ENCODE peak calls at places on chromosomes 7 and 10, in nine cellular contexts. K is SK-N-SH, T is GM23338, Z is A549, V is HL-60, H is HepG2, E is Panc1, Q is K562, N is HCT116. B is an unnamed sample.

GRCh38 chr7:50632561-50633413 is 67.6 kb upstream of the DDC start:
- DNase-seq in Q (peak), K (peak), T (peak), H (peak), V (peak), Z (peak), E (peak), N (peak), B (no peak)

GRCh38 chr10:46525824-46526681 is 30.4 kb downstream of the GPRIN2 start:
- DNase-seq in V (no peak), H (no peak), Z (no peak), T (no peak), K (no peak), N (peak), E (no peak), Q (no peak), B (no peak)

GRCh38 chr10:35372329-35372728 is 36.0 kb downstream of the CCNY start:
- DNase-seq in K (no peak), Z (no peak), H (no peak), V (peak), E (no peak), Q (no peak), T (no peak), N (no peak), B (no peak)

GRCh38 chr7:18429547-18429946 is 66.0 kb upstream of the HDAC9 start:
- DNase-seq in V (no peak), Q (no peak), K (no peak), T (no peak), H (no peak), Z (no peak), N (no peak), E (no peak), B (no peak)

GRCh38 chr7:119026391-119026790 is 801.9 kb downstream of the ANKRD7 start:
- DNase-seq in H (no peak), K (no peak), T (no peak), N (no peak), Q (no peak), V (no peak), E (no peak), Z (no peak), B (no peak)

GRCh38 chr10:17562572-17562971 is 54.6 kb downstream of the HACD1 start:
- DNase-seq in Q (peak), H (no peak), T (peak), E (no peak), Z (no peak), K (no peak), V (no peak), N (no peak), B (no peak)

GRCh38 chr10:79382491-79382941 is 35.2 kb downstream of the PPIF start:
- DNase-seq in Q (peak), E (no peak), H (no peak), Z (no peak), N (no peak), K (no peak), V (no peak), T (no peak), B (no peak)

GRCh38 chr7:4642468-4643203 is 39.5 kb upstream of the FOXK1 start:
- DNase-seq in T (no peak), E (no peak), Q (no peak), V (no peak), Z (no peak), N (no peak), H (no peak), K (no peak), B (no peak)

GRCh38 chr10:3270597-3270996 is 98.0 kb upstream of the PITRM1 start:
- DNase-seq in H (no peak), Q (no peak), T (no peak), N (no peak), K (no peak), V (no peak), Z (no peak), E (no peak), B (no peak)

GRCh38 chr10:126060232-126060935 is 164.0 kb downstream of the FANK1 start:
- DNase-seq in K (no peak), H (no peak), T (no peak), V (no peak), E (peak), Q (no peak), Z (peak), N (no peak), B (no peak)

GRCh38 chr7:94511763-94512162 is 2.2 kb downstream of the CASD1 start:
- DNase-seq in N (no peak), E (no peak), Q (no peak), V (no peak), K (no peak), T (no peak), H (no peak), Z (no peak), B (no peak)

GRCh38 chr7:90455163-90456030 is 14.0 kb upstream of the PTTG1IP2 start:
- DNase-seq in Q (peak), H (peak), Z (peak), E (no peak), N (peak), K (peak), V (peak), T (peak), B (peak)

GRCh38 chr7:46244752-46245151 is 323.7 kb upstream of the IGFBP3 start:
- DNase-seq in H (no peak), T (no peak), V (no peak), K (no peak), Z (no peak), Q (no peak), N (no peak), E (no peak), B (no peak)

GRCh38 chr7:53426145-53426750 is 390.8 kb downstream of the POM121L12 start:
- DNase-seq in V (no peak), N (no peak), K (no peak), Q (no peak), E (no peak), T (no peak), Z (no peak), H (no peak), B (no peak)

GRCh38 chr7:22858640-22859561 is 36.3 kb upstream of the TOMM7 start:
- DNase-seq in N (peak), V (no peak), H (no peak), K (no peak), E (no peak), T (no peak), Q (peak), Z (peak), B (no peak)

GRCh38 chr7:117132385-117133120 is 179.3 kb downstream of the ST7 start:
- DNase-seq in T (no peak), N (peak), Q (no peak), K (no peak), V (no peak), Z (peak), H (no peak), E (peak), B (no peak)

GRCh38 chr7:38554586-38554985 is 76.6 kb downstream of the AMPH start:
- DNase-seq in N (no peak), K (no peak), Z (no peak), E (no peak), V (no peak), T (no peak), H (no peak), Q (no peak), B (no peak)

GRCh38 chr7:7117935-7118586 is 64.3 kb upstream of the C1GALT1 start:
- DNase-seq in Z (no peak), Q (no peak), V (no peak), K (no peak), T (no peak), E (no peak), N (no peak), H (no peak), B (no peak)

GRCh38 chr7:100891555-100891954 is 2.0 kb upstream of the UFSP1 start:
- DNase-seq in Q (no peak), N (no peak), Z (no peak), V (no peak), K (no peak), T (no peak), E (no peak), H (no peak), B (no peak)

GRCh38 chr10:25015927-25016348 is at the start of gene ENKUR:
- DNase-seq in Q (peak), N (peak), K (peak), V (peak), Z (peak), E (no peak), H (peak), T (peak), B (no peak)

GRCh38 chr7:107700570-107700969 is 39.9 kb downstream of the SLC26A4 start:
- DNase-seq in K (no peak), Z (no peak), Q (no peak), N (no peak), E (no peak), H (no peak), T (peak), V (no peak), B (no peak)

GRCh38 chr7:32533313-32534024 is 38.2 kb downstream of the AVL9 start:
- DNase-seq in N (no peak), T (no peak), Q (no peak), V (no peak), E (no peak), H (no peak), Z (no peak), K (no peak), B (no peak)
- TF ChIP-seq REST in N (no peak), T (no peak), Q (no peak), V (no peak), E (no peak), H (no peak), Z (no peak), K (no peak), B (no peak)

GRCh38 chr7:33909312-33909711 is 4.0 kb downstream of the BMPER start:
- DNase-seq in E (no peak), H (no peak), T (no peak), V (no peak), Z (no peak), K (no peak), Q (no peak), N (no peak), B (no peak)

GRCh38 chr7:33910756-33911155 is 5.4 kb downstream of the BMPER start:
- DNase-seq in V (no peak), Z (no peak), T (no peak), E (no peak), K (peak), Q (no peak), N (no peak), H (no peak), B (no peak)

GRCh38 chr7:33906697-33907096 is 1.4 kb downstream of the BMPER start:
- DNase-seq in V (no peak), N (no peak), T (no peak), Q (no peak), E (no peak), H (no peak), Z (no peak), K (no peak), B (no peak)

GRCh38 chr7:33907625-33908024 is 2.3 kb downstream of the BMPER start:
- DNase-seq in V (no peak), Z (no peak), K (no peak), Q (no peak), T (no peak), H (no peak), E (no peak), N (no peak), B (no peak)

GRCh38 chr7:33909755-33910154 is 4.4 kb downstream of the BMPER start:
- DNase-seq in E (no peak), N (no peak), Z (no peak), H (no peak), T (no peak), K (no peak), Q (no peak), V (no peak), B (no peak)
- TF ChIP-seq REST in E (no peak), N (no peak), Z (no peak), H (no peak), T (no peak), K (no peak), Q (no peak), V (no peak), B (no peak)

GRCh38 chr7:73939528-73939927 is 78.6 kb downstream of the TMEM270 start:
- DNase-seq in Q (no peak), Z (no peak), K (no peak), V (no peak), H (no peak), E (no peak), T (no peak), N (no peak), B (no peak)

GRCh38 chr7:73945022-73945421 is 83.0 kb upstream of the ELN start:
- DNase-seq in Q (no peak), E (no peak), K (no peak), N (no peak), T (no peak), Z (no peak), V (no peak), H (no peak), B (no peak)

GRCh38 chr7:73940701-73941238 is 79.8 kb downstream of the TMEM270 start:
- DNase-seq in E (no peak), K (no peak), Z (no peak), Q (no peak), H (no peak), N (no peak), V (no peak), T (no peak), B (no peak)

GRCh38 chr7:73937014-73937413 is 76.1 kb downstream of the TMEM270 start:
- DNase-seq in N (no peak), K (no peak), T (no peak), Z (no peak), E (no peak), Q (no peak), V (no peak), H (no peak), B (no peak)

DNA sequence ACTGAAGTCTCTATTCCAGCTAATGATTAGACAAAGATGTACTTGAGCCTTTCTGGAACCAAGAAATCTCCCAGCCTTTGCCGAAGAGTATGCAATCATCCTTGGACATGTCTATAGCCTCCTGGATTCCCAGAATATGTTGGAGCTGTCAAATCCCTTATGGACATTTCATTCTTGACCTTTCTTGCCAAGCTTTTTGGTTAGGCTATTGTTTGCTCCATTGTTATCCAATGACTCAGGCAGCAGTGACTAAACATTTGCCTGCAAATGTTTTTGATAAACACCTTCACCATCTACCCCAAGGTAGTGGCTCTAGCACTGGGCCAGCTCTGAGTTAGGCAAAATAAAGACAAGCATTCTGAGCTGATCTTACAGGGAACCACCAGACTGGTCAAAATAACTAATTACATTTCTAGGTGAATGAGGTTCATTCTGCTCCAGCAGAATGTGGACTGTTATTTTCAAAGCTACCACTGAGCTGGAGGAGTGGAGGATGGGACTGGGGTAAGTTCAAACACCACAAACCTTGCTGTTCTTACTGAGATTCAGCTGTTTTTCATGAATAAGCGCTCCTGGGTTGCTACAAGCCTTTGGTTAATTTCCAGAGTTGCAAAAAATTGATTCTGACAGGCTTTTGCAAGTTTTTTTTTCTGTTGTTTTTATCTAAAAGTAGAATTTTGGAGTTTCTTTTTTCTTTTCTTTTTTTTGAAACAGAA is 81.0 kb downstream of the TMEM270 start:
- DNase-seq in H (peak), T (no peak), Z (peak), V (no peak), E (peak), Q (no peak), K (no peak), N (no peak), B (no peak)
- TF ChIP-seq REST in H (no peak), T (no peak), Z (no peak), V (no peak), E (no peak), Q (no peak), K (no peak), N (no peak), B (no peak)

GRCh38 chr10:124341768-124342135 is 77.0 kb downstream of the OAT start:
- DNase-seq in K (no peak), Q (no peak), N (no peak), E (no peak), T (no peak), H (no peak), V (no peak), Z (no peak), B (peak)

GRCh38 chr10:124342821-124343170 is 75.9 kb downstream of the OAT start:
- DNase-seq in E (no peak), Q (no peak), T (no peak), N (no peak), H (no peak), K (no peak), Z (no peak), V (no peak), B (no peak)

GRCh38 chr10:124344266-124344590 is 74.5 kb downstream of the OAT start:
- DNase-seq in H (no peak), K (no peak), E (no peak), V (no peak), Q (no peak), T (no peak), N (no peak), Z (no peak), B (no peak)

GRCh38 chr10:124343351-124344265 is 75.1 kb downstream of the OAT start:
- DNase-seq in T (no peak), Z (no peak), H (no peak), N (no peak), Q (no peak), K (no peak), V (no peak), E (no peak), B (no peak)

DNA sequence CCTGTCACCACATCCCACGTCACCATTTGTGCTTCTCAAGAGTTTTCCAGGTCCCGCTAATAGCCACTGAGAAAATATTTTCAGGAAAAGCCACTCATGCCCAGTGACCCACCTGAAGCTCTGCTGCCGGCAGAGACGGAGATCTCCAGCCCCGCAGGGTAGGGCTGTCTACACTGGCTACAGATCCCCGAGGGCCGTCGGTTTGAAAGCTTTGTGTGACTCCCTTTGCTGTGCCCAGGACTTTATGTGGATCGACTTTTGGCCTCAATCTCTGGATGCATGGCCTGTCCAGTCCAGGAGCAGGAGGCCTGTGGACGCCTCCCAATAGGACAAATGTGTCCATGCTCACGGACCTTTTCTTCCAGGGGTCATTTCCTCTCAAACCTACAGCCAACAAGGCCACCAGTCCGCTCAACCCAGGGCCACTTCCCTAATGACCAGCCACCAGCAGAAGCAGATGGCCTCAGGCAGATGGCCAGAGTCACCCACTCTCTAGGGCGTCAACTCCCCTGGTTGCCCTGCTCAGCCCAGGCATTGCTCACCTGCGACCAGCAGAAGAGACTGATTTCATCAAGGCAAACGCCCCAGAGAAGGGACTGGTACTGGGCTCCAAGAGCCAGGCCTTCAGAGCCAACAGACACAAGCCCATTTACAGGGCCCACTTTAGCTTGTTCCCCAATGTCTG is 76.4 kb downstream of the OAT start:
- DNase-seq in V (no peak), Q (no peak), E (no peak), T (no peak), N (no peak), H (no peak), K (no peak), Z (no peak), B (no peak)
- TF ChIP-seq REST in V (no peak), Q (no peak), E (no peak), T (no peak), N (no peak), H (no peak), K (no peak), Z (no peak), B (no peak)

DNA sequence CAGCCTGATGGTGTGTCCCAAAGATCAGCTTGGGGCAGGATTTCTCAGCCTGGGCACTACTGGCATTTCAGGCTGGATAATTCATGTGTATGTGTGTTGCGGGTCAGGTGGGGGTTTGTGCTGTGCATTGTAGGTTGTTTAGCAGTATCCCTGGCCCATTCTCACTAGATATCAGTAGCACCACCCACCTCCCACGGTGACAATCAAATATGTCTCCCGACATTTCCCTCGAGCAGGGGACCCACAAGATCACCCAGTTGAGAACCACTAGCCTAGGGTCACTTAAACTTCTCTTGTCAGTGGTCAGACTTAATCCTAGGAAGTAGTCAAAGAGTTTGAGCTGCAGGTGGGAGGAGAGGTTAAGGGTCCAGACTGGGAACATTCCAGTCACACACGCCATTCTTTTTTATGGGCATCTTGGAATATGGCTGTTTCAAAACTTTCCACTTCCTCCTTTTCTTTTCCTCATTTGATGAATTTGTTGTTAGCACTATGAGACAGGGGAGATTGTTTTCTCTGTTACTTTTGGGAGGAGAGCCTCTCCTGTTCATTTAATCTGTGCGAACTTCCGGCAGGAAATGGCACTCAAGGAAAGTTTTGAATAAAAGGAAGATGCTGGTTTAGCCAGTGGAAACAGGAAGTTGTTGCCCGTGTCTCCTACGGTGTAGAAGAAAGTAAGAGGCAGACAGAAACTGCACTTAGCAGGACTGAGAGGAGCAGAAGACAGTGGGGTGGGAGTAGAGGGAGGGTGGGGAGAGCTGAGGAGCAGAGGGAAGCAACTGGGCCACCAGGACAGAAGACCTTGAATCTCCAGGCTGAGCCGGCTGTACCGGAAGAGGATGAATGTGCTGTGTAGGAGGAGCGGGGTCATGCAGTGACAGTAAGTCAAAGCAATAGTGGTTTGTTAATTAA is 17.6 kb upstream of the EXOC6 start:
- DNase-seq in T (no peak), Q (peak), Z (no peak), H (no peak), N (no peak), E (no peak), K (no peak), V (peak), B (no peak)
- TF ChIP-seq REST in T (no peak), Q (no peak), Z (no peak), H (no peak), N (no peak), E (no peak), K (no peak), V (no peak), B (no peak)

GRCh38 chr10:97774811-97775294 is 3.1 kb upstream of the SFRP5 start:
- DNase-seq in Q (no peak), N (no peak), E (no peak), Z (no peak), T (no peak), V (no peak), H (peak), K (no peak), B (no peak)
- TF ChIP-seq REST in Q (no peak), N (no peak), E (no peak), Z (no peak), T (no peak), V (no peak), H (no peak), K (no peak), B (no peak)

GRCh38 chr7:3214090-3214413 is 87.0 kb upstream of the SDK1 start:
- DNase-seq in K (no peak), Z (no peak), H (no peak), E (no peak), Q (no peak), T (no peak), V (no peak), N (no peak), B (no peak)

GRCh38 chr7:3215624-3216585 is 85.1 kb upstream of the SDK1 start:
- DNase-seq in T (no peak), Z (no peak), V (no peak), E (no peak), H (no peak), K (no peak), N (no peak), Q (no peak), B (no peak)

GRCh38 chr7:3217166-3217565 is 83.9 kb upstream of the SDK1 start:
- DNase-seq in V (no peak), N (no peak), Q (no peak), K (no peak), H (no peak), Z (no peak), E (no peak), T (no peak), B (no peak)

GRCh38 chr7:3218561-3219225 is 82.4 kb upstream of the SDK1 start:
- DNase-seq in V (no peak), E (no peak), N (no peak), Z (no peak), Q (no peak), H (peak), T (no peak), K (no peak), B (no peak)
- TF ChIP-seq REST in V (no peak), E (no peak), N (no peak), Z (no peak), Q (no peak), H (no peak), T (no peak), K (no peak), B (no peak)

GRCh38 chr7:81478664-81479063 is 291.2 kb downstream of the HGF start:
- DNase-seq in Q (no peak), H (peak), V (no peak), T (no peak), E (no peak), N (no peak), K (no peak), Z (no peak), B (no peak)
- TF ChIP-seq REST in Q (no peak), H (no peak), V (no peak), T (no peak), E (no peak), N (no peak), K (no peak), Z (no peak), B (no peak)